ENCODE peak calls at places on chromosomes 2 and 18, in eight cellular contexts. B is left lung; X is stimulated activated CD8-positive, alpha-beta memory T cell treated with anti-CD3 and anti-CD28 coated beads, Interleukin-12 subunit alpha, Interleukin-12 subunit beta, amount 100 ng/mL, for 1 hour; Y is adrenal gland; G is AG10803; T is OCI-M1; E is GM23248; L is frontal cortex. A is an unnamed sample.

GRCh38 chr2:61023670-61024069 is 5.6 kb upstream of the PUS10 start:
- DNase-seq in B (no peak), X (no peak), Y (no peak), G (no peak), T (no peak), E (no peak), L (no peak), A (no peak)

GRCh38 chr2:203928849-203929248 is 7.7 kb upstream of the ICOS start:
- DNase-seq in B (no peak), X (no peak), Y (no peak), G (no peak), T (peak; percentile 37), E (peak; percentile 45), L (no peak), A (no peak)

GRCh38 chr2:235940330-235940729 is 227.9 kb downstream of the GBX2 start:
- DNase-seq in B (peak; percentile 51), X (no peak), Y (peak; percentile 48), G (peak; percentile 95), T (no peak), E (peak; percentile 99), L (peak; percentile 67), A (peak; percentile 91)

GRCh38 chr2:118940486-118941120 is 1.4 kb upstream of the MARCO start:
- DNase-seq in B (peak; percentile 67), X (no peak), Y (peak; percentile 38), G (no peak), T (no peak), E (no peak), L (no peak), A (no peak)

GRCh38 chr18:31154186-31154585 is 8.5 kb downstream of the DSC1 start:
- DNase-seq in B (no peak), X (no peak), Y (no peak), G (no peak), T (no peak), E (no peak), L (no peak), A (no peak)

GRCh38 chr2:32947484-32948143 is 861 bp downstream of the LTBP1 start:
- DNase-seq in B (peak; percentile 84), X (no peak), Y (peak; percentile 31), G (peak; percentile 30), T (no peak), E (peak; percentile 54), L (peak; percentile 42), A (peak; percentile 15)

GRCh38 chr2:172518995-172519394 is 36.9 kb upstream of the PDK1 start:
- DNase-seq in B (no peak), X (no peak), Y (no peak), G (no peak), T (no peak), E (no peak), L (no peak), A (no peak)

GRCh38 chr18:32530947-32531651 is 60.4 kb upstream of the GAREM1 start:
- DNase-seq in B (no peak), X (no peak), Y (no peak), G (peak; percentile 7), T (peak; percentile 65), E (peak; percentile 25), L (no peak), A (no peak)

GRCh38 chr2:204914708-204915107 is 369.4 kb downstream of the PARD3B start:
- DNase-seq in B (peak; percentile 60), X (no peak), Y (no peak), G (no peak), T (no peak), E (no peak), L (no peak), A (no peak)

GRCh38 chr2:86037141-86037794 is 68.4 kb downstream of the POLR1A start:
- DNase-seq in B (peak; percentile 89), X (peak; percentile 16), Y (peak; percentile 61), G (peak; percentile 96), T (peak; percentile 31), E (peak; percentile 94), L (no peak), A (no peak)

GRCh38 chr2:14240868-14241267 is 391.6 kb upstream of the LRATD1 start:
- DNase-seq in B (no peak), X (no peak), Y (no peak), G (no peak), T (no peak), E (no peak), L (no peak), A (no peak)

GRCh38 chr2:179218848-179219594 is 45.6 kb downstream of the SESTD1 start:
- DNase-seq in B (no peak), X (peak; percentile 4), Y (peak; percentile 78), G (peak; percentile 86), T (peak; percentile 87), E (peak; percentile 84), L (peak; percentile 52), A (peak; percentile 79)

GRCh38 chr18:42936289-42936688 is 179.2 kb downstream of the RIT2 start:
- DNase-seq in B (no peak), X (no peak), Y (no peak), G (no peak), T (peak; percentile 19), E (no peak), L (no peak), A (no peak)

GRCh38 chr2:224894356-224894755 is 147.9 kb downstream of the DOCK10 start:
- DNase-seq in B (no peak), X (no peak), Y (no peak), G (no peak), T (peak; percentile 30), E (peak; percentile 9), L (no peak), A (no peak)

GRCh38 chr2:185502351-185502750 is 236.3 kb upstream of the FSIP2 start:
- DNase-seq in B (no peak), X (no peak), Y (no peak), G (no peak), T (no peak), E (no peak), L (no peak), A (no peak)

GRCh38 chr18:32072321-32072720 is 19.4 kb upstream of the RNF138 start:
- DNase-seq in B (no peak), X (no peak), Y (no peak), G (no peak), T (peak; percentile 51), E (peak; percentile 32), L (no peak), A (no peak)

GRCh38 chr2:135783416-135783815 is 41.8 kb downstream of the UBXN4 start:
- DNase-seq in B (no peak), X (no peak), Y (no peak), G (no peak), T (no peak), E (no peak), L (no peak), A (no peak)